ENCODE peak calls at places on chromosome 10, in eight cellular contexts. L is cardiac muscle cell, V is thyroid gland, U is spleen, I is neural crest cell, G is GM23338, O is Calu3, D is progenitor cell of endocrine pancreas. J is an unnamed sample.

GRCh38 chr10:79347894-79348639 is 798 bp downstream of the PPIF start:
- DNase-seq in U (peak), O (peak), D (no peak), G (peak), L (peak), V (peak), I (no peak), J (no peak)

GRCh38 chr10:18666810-18667209 is 7.6 kb downstream of the ARL5B start:
- DNase-seq in L (no peak), I (no peak), V (no peak), G (peak), U (no peak), D (no peak), O (no peak), J (no peak)

GRCh38 chr10:93402192-93402591 is 79.9 kb downstream of the MYOF start:
- DNase-seq in G (no peak), V (no peak), U (no peak), I (no peak), O (no peak), D (no peak), L (no peak), J (no peak)

GRCh38 chr10:129968937-129969527 is 5.0 kb upstream of the EBF3 start:
- DNase-seq in V (peak), D (peak), G (peak), O (no peak), I (peak), U (peak), L (peak), J (peak)

GRCh38 chr10:12507165-12507870 is 158.0 kb downstream of the CAMK1D start:
- DNase-seq in I (no peak), V (no peak), D (no peak), G (no peak), U (no peak), L (no peak), O (no peak), J (no peak)

GRCh38 chr10:118741994-118742393 is 12.8 kb downstream of the CACUL1 start:
- DNase-seq in V (no peak), G (no peak), L (no peak), O (no peak), D (no peak), U (no peak), I (no peak), J (no peak)

GRCh38 chr10:6114758-6115410 is 26.1 kb downstream of the RBM17 start:
- DNase-seq in G (no peak), I (no peak), V (no peak), U (no peak), O (no peak), D (no peak), L (no peak), J (no peak)

GRCh38 chr10:87635498-87636312 is 24.0 kb upstream of the PAPSS2 start:
- DNase-seq in O (peak), I (no peak), V (no peak), L (no peak), G (no peak), D (no peak), U (no peak), J (no peak)

GRCh38 chr10:60299961-60300883 is 89.5 kb downstream of the ANK3 start:
- DNase-seq in G (peak), I (no peak), V (peak), L (peak), O (no peak), D (no peak), U (no peak), J (no peak)

GRCh38 chr10:129921801-129922597 is 42.1 kb downstream of the EBF3 start:
- DNase-seq in L (no peak), D (no peak), U (peak), V (no peak), O (no peak), G (no peak), I (no peak), J (no peak)

GRCh38 chr10:100747061-100747825 is 1.9 kb downstream of the PAX2 start:
- DNase-seq in I (no peak), V (no peak), L (no peak), D (no peak), G (no peak), U (no peak), O (no peak), J (no peak)

GRCh38 chr10:14584643-14585042 is 190.1 kb downstream of the FAM107B start:
- DNase-seq in I (no peak), D (no peak), V (no peak), G (peak), U (no peak), O (no peak), L (no peak), J (no peak)

GRCh38 chr10:14583967-14584366 is 190.7 kb downstream of the FAM107B start:
- DNase-seq in I (no peak), V (no peak), O (no peak), G (no peak), D (no peak), L (no peak), U (no peak), J (no peak)

GRCh38 chr10:14581553-14581952 is 193.1 kb downstream of the FAM107B start:
- DNase-seq in D (no peak), G (no peak), U (no peak), V (no peak), L (no peak), O (no peak), I (no peak), J (no peak)

GRCh38 chr10:14585287-14586193 is 189.2 kb downstream of the FAM107B start:
- DNase-seq in U (no peak), D (no peak), L (no peak), O (no peak), I (no peak), V (no peak), G (peak), J (no peak)

DNA sequence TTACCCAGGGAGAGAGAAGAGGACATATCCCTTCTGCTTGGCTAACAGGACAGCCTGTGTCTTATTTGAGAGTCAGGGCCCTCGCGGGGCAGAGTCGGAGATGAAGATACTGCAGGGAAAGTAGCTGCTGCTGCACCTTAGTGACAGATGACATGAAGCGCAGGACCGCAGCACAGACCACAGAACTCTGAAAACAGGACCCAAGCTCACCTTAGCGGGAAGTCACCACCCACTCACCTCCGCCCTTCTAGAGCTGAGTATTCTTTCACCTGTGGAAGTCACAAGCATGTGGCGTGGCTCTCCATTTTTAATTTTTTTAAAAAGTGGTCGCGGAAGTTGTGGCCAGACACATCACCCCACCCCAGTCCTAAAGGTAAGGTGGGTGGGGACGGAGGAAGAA is 191.4 kb downstream of the FAM107B start:
- DNase-seq in L (no peak), D (no peak), V (peak), I (no peak), G (no peak), U (peak), O (no peak), J (no peak)
- TF ChIP-seq CTCF in L (no peak), D (no peak), V (no peak), I (no peak), G (no peak), U (no peak), O (no peak), J (no peak)

GRCh38 chr10:16520900-16521299 is 779 bp downstream of the C1QL3 start:
- DNase-seq in G (peak), V (peak), D (peak), O (peak), U (peak), I (peak), L (peak), J (peak)
- TF ChIP-seq CTCF in G (peak), V (peak), D (peak), O (peak), U (no peak), I (no peak), L (peak), J (no peak)

GRCh38 chr10:126390324-126390723 is 2.0 kb upstream of the ADAM12 start:
- DNase-seq in U (no peak), D (no peak), L (no peak), V (no peak), I (no peak), O (no peak), G (no peak), J (no peak)

GRCh38 chr10:126391162-126391880 is 3.0 kb upstream of the ADAM12 start:
- DNase-seq in O (no peak), V (no peak), I (peak), U (no peak), G (no peak), L (no peak), D (no peak), J (no peak)

GRCh38 chr10:126384269-126384873 is 3.9 kb downstream of the ADAM12 start:
- DNase-seq in L (no peak), O (no peak), I (no peak), U (no peak), D (no peak), V (no peak), G (no peak), J (no peak)

GRCh38 chr10:126387931-126388911 is at the start of gene ADAM12:
- DNase-seq in I (peak), U (no peak), D (no peak), O (no peak), V (peak), L (peak), G (peak), J (peak)

DNA sequence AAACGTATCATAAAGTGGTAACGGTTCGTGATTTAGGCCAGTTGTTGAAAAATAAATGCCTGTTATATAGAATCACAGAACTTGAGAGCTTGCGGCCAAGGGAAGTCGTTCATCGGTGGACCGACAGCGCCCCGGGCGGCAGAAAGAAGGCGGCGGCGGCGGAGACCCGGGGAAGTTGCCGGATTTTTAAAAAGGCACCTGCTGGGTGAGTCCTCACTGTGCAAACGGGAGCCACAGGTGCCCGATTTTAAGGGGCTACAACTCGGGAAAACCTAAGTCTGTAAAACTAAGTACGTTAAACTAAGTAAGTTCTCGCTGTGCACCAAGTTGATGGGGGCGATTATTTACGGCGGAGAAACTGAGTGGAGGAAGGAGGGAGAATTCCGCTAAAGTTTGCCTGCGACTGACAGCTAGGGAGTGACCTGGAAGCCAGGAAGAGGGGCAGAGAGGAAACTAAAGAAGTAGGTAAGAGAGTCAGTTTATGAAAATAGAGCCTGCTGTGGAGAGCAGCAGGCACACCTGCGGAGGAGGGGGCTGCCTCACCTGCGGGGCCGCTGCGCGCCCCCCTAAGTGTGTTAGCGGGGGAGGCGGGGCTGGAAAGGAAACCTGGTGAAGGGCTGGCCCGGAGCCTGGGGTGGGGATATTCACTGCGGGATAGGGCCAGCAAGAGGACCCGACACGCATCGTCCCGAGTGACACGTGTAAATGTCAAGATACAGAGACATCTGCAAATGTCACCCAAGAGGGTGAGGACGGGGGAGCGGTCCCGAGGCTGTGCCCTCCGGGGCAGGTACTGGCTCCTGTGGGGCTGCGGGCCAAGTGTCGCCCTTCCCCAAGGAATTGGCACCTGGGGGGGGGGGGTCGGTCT is 1.0 kb downstream of the ADAM12 start:
- DNase-seq in U (no peak), L (peak), V (peak), I (peak), G (peak), O (peak), D (peak), J (peak)
- TF ChIP-seq CTCF in U (peak), L (peak), V (peak), I (peak), G (peak), O (no peak), D (peak), J (peak)

GRCh38 chr10:95243318-95243617 is 47.5 kb downstream of the PDLIM1 start:
- DNase-seq in D (no peak), I (no peak), G (no peak), L (no peak), U (peak), O (no peak), V (no peak), J (no peak)
- TF ChIP-seq CTCF in D (no peak), I (no peak), G (no peak), L (no peak), U (no peak), O (no peak), V (no peak), J (no peak)

GRCh38 chr10:84026821-84027257 is 112.5 kb upstream of the GHITM start:
- DNase-seq in D (no peak), O (peak), I (peak), U (no peak), V (peak), L (peak), G (peak), J (peak)
- TF ChIP-seq CTCF in D (peak), O (peak), I (peak), U (no peak), V (peak), L (peak), G (peak), J (peak)

DNA sequence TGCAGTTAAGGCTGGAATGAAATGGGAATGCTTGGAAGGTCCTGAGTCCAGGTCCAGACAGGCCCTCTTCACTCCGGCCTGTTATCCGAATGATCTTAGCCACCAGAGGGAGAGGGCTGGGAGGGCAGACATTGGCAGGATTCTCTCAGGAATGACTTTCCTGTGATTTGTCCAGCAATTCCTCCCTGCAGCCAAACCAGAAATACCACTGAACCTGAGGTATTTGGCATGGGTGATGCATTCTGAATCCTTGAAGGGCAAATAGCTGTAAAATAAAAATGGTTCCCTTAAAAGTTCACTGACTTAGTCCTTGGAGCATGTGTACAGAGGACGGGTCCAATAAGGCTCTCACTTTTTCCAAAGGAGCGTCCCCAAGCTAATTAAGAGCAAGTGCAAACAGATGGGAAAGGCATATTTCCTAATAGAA is 77.5 kb upstream of the HABP2 start:
- DNase-seq in U (no peak), D (no peak), O (no peak), G (no peak), I (no peak), V (peak), L (no peak), J (no peak)
- TF ChIP-seq CTCF in U (no peak), D (no peak), O (no peak), G (no peak), I (no peak), V (peak), L (no peak), J (no peak)

DNA sequence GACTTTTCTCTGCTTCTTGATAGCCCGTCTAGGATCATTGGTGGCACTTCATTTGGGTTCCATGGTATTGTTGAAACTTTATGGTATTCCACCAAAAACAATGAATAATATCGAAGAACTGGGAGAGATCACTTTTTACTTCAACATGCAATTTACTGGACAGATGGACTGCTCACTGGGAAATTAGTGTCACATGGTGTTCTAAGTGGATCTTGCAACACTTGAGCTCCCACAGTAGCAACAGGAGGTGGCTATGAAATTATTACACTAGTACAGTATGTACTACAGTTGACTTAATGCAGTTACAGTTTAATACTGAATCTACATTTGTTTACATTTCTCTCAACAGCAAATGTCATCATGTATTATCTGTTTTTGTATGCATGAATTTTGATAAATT is 997.3 kb downstream of the REEP3 start:
- DNase-seq in O (no peak), G (no peak), D (no peak), V (no peak), I (no peak), U (no peak), L (no peak), J (no peak)
- TF ChIP-seq CTCF in O (no peak), G (no peak), D (no peak), V (no peak), I (no peak), U (no peak), L (no peak), J (no peak)

GRCh38 chr10:74234569-74234968 is 83.5 kb downstream of the ADK start:
- DNase-seq in V (no peak), O (no peak), D (no peak), U (no peak), L (no peak), I (no peak), G (no peak), J (no peak)
- TF ChIP-seq CTCF in V (peak), O (no peak), D (peak), U (no peak), L (peak), I (peak), G (peak), J (peak)

J was measured in endothelial cell.